ENCODE peak calls at places on chromosomes 6 and 20, in five cellular contexts. X is endothelial cell of umbilical vein, P is cardiac fibroblast, Q is ovary, K is breast epithelium. L is an unnamed sample.
A peak's percentile ranks its signal among the peaks of the same experiment; 100 is the strongest.

GRCh38 chr6:12751694-12752304 is 35.2 kb downstream of the PHACTR1 start:
- DNase-seq in Q (peak; percentile 46), K (no peak), X (peak; percentile 40), P (peak; percentile 65), L (peak; percentile 49)

GRCh38 chr6:23335894-23336293 is 766.5 kb downstream of the HDGFL1 start:
- DNase-seq in X (no peak), Q (no peak), K (no peak), P (no peak), L (no peak)

GRCh38 chr6:129490551-129491245 is 219.3 kb downstream of the ARHGAP18 start:
- DNase-seq in Q (no peak), X (peak; percentile 95), K (peak; percentile 46), P (peak; percentile 97), L (peak; percentile 97)

GRCh38 chr20:20037960-20038359 is 14.3 kb downstream of the CRNKL1 start:
- DNase-seq in P (peak; percentile 65), K (no peak), X (peak; percentile 82), Q (no peak), L (peak; percentile 51)

GRCh38 chr20:40508821-40509220 is 180.2 kb downstream of the MAFB start:
- DNase-seq in K (no peak), P (no peak), Q (no peak), X (no peak), L (no peak)

GRCh38 chr20:14817121-14817520 is 479.7 kb upstream of the FLRT3 start:
- DNase-seq in P (no peak), K (no peak), Q (no peak), X (no peak), L (no peak)

GRCh38 chr20:43300887-43301286 is 111.2 kb upstream of the PTPRT start:
- DNase-seq in P (no peak), K (no peak), Q (no peak), X (no peak), L (no peak)

GRCh38 chr6:5718231-5718947 is 288.3 kb downstream of the NRN1 start:
- DNase-seq in P (no peak), X (no peak), K (no peak), Q (no peak), L (no peak)

GRCh38 chr20:47545499-47545898 is 43.8 kb downstream of the NCOA3 start:
- DNase-seq in K (no peak), Q (no peak), P (no peak), X (no peak), L (no peak)

GRCh38 chr6:162090734-162091133 is 636.8 kb downstream of the PRKN start:
- DNase-seq in P (peak; percentile 22), X (no peak), K (no peak), Q (no peak), L (peak; percentile 31)

GRCh38 chr20:57476073-57476526 is 48.8 kb downstream of the CTCFL start:
- DNase-seq in X (peak; percentile 79), K (no peak), Q (peak; percentile 14), P (no peak), L (no peak)

GRCh38 chr20:16574656-16575355 is 1.6 kb upstream of the KIF16B start:
- DNase-seq in X (peak; percentile 83), K (peak; percentile 67), P (peak; percentile 77), Q (peak; percentile 91), L (peak; percentile 65)

GRCh38 chr6:70398783-70399730 is 14.3 kb upstream of the FAM135A start:
- DNase-seq in K (no peak), Q (no peak), X (peak; percentile 49), P (peak; percentile 40), L (peak; percentile 27)

GRCh38 chr20:23031346-23031745 is 3.8 kb upstream of the SSTR4 start:
- DNase-seq in P (no peak), X (no peak), Q (no peak), K (no peak), L (no peak)

GRCh38 chr6:41692080-41692675 is 43.2 kb downstream of the TFEB start:
- DNase-seq in P (no peak), Q (no peak), X (no peak), K (no peak), L (no peak)

GRCh38 chr6:20447581-20448132 is 46.0 kb downstream of the E2F3 start:
- DNase-seq in P (peak; percentile 8), K (no peak), X (no peak), Q (no peak), L (no peak)

GRCh38 chr20:62310757-62311121 is 7.9 kb downstream of the ADRM1 start:
- DNase-seq in Q (peak; percentile 70), P (no peak), K (no peak), X (no peak), L (no peak)

GRCh38 chr6:25602680-25602982 is 49.4 kb upstream of the SCGN start:
- DNase-seq in P (no peak), K (no peak), X (no peak), Q (no peak), L (no peak)

GRCh38 chr6:150981095-150981494 is 115.6 kb downstream of the MTHFD1L start:
- DNase-seq in Q (no peak), X (peak; percentile 99), P (no peak), K (no peak), L (no peak)

GRCh38 chr20:2840138-2840966 is at the start of the genes PCED1A and VPS16:
- DNase-seq in K (peak; percentile 75), P (peak; percentile 90), X (peak; percentile 79), Q (peak; percentile 93), L (peak; percentile 83)

GRCh38 chr6:49934770-49935169 is 29.2 kb downstream of the DEFB114 start:
- DNase-seq in K (no peak), P (no peak), X (no peak), Q (no peak), L (no peak)

DNA sequence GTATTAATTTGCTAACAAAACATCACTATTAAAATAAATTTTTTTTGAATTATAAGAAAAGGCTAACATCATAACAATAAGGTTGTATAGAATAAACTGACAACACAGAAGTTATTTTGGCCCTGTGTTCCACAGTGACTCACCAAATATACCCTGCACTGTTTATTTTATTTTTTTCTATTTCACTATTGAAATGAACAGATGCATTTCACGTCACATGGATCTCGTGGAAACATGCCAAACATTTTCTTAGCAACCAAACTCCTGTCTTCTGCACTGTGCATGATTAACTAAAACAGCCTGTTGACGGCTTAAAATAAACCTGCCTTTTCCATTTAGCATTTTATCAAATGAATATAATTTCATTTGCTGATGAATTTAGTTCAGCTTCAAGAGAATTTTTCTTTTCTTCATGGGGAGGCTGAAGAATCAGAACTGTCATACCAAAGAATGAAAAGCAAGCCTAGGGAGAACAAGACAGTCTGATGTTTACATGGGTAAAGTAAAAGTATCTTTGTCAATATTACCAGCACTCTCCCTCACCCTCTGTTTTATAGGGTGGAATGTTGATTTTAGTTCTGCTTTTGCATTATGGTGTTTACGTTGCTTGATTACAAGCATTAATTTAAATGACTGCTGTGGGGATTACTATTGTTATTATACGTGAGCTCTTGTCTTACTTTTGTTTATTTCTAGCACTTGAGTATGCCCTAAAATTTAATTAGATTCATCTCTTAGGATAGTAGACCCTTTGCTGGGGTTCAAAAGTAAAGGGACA is 115.3 kb downstream of the LCA5 start:
- DNase-seq in Q (no peak), K (no peak), X (peak; percentile 99), P (peak; percentile 96), L (peak; percentile 91)
- H3K4me3 ChIP-seq in Q (no peak overlapping the region), K (no peak overlapping the region), X (no peak overlapping the region), P (peak overlapping the region; percentile 30), L (no peak overlapping the region)

GRCh38 chr6:139124887-139125672 is 9.8 kb upstream of the HECA start:
- DNase-seq in X (peak; percentile 26), P (peak; percentile 85), Q (peak; percentile 61), K (no peak), L (peak; percentile 66)
- TF ChIP-seq CTCF in X (peak; percentile 25), P (peak; percentile 59), Q (peak; percentile 43), K (no peak), L (peak; percentile 49)

GRCh38 chr6:166258854-166259276 is 49.3 kb downstream of the PRR18 start:
- DNase-seq in Q (no peak), K (no peak), X (no peak), P (no peak), L (no peak)

GRCh38 chr6:166253277-166254229 is 54.6 kb downstream of the PRR18 start:
- DNase-seq in P (peak; percentile 3), K (no peak), X (no peak), Q (no peak), L (no peak)

GRCh38 chr6:166257911-166258318 is 50.3 kb downstream of the PRR18 start:
- DNase-seq in P (no peak), Q (no peak), X (no peak), K (no peak), L (no peak)

GRCh38 chr6:166262738-166263515 is 45.3 kb downstream of the PRR18 start:
- DNase-seq in X (no peak), Q (no peak), P (no peak), K (no peak), L (no peak)

DNA sequence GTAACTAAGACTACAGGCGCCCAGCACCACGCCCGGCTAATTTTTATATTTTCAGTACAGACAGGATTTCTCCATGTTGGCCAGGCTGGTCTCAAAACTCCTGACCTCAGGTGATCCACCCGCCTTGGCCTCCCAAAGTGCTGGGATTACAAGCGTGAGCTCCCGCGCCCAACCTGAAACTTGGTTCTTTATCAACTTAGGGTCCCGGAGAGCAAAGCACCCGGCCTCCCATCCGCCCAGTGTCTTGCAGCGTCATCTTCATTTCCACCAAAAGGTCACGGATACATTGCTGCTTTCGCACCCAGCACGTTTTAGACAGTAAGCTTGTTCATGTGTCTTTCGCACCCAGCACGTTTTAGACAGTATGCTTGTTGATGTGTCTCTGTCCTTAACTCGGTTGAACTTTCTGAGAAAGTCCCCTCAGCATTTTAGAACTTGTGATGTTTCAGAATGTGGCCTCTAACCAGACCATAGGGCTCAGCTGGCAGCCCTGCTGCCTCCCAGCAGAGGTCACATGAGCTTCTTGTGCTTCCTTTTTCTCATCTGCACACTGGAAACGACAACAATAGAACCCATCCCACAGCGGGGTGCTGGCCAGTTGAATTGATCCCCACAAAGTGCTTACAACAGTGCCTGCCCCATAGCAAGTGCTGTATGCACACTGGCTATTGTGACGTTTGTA is 48.8 kb downstream of the PRR18 start:
- DNase-seq in Q (no peak), X (no peak), P (no peak), K (no peak), L (no peak)
- H3K4me3 ChIP-seq in Q (no peak overlapping the region), X (no peak overlapping the region), P (no peak overlapping the region), K (no peak overlapping the region), L (no peak overlapping the region)

DNA sequence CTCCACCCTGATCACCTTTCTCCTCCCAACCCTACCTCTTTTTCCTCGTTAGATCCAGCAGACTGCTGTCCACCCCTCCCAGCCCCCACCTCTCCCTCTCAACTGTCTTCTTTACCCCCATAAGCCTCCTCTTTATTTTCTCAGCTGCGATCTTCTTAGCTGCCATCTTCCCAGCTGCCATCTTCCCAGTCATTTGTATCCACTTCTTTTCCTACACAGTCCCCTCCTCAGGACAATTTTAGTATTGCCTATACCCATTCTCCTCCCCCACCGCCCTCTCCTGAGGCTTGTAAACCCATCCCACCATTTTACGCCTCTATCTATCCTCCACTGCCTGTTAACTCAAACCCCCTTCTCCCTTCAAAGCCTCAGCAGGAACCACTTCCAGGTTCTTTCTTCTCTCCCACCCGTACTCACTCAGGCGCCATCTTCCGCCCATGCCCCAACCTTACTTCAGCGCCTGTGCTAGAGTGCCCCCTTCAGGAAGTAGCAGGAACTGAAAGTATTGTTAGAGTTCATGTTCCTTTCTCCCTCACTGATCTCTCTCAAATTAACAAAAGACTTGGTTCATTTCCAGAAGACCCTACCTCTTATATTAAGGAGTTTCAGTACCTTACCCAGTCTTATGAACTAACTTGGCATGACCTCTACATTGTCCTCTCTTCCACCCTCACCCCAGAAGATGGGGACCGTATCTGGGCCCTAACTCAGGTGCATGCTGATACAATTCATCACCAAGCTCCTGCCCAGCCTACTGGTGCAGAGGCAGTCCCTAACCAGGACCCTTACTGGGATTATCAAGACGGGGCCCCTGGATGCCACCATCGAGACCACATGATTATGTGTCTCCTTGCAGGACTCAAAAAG is 236.0 kb downstream of the ADGRG6 start:
- DNase-seq in Q (no peak), K (no peak), P (peak; percentile 35), X (peak; percentile 18), L (peak; percentile 36)
- TF ChIP-seq CTCF in Q (no peak), K (no peak), P (peak; percentile 68), X (peak; percentile 48), L (peak; percentile 59)

L was measured in fibroblast of the aortic adventitia.